ENCODE peak calls at places on chromosomes 13 and 19, in eight cellular contexts. S is mucosa of descending colon, P is omental fat pad, C is cardiac fibroblast, F is BJ, J is AG04450, X is AG04449, R is brain microvascular endothelial cell. G is an unnamed sample.
A peak's percentile ranks its signal among the peaks of the same experiment; 100 is the strongest.

GRCh38 chr13:33383724-33384577 is 98.4 kb upstream of the STARD13 start:
- DNase-seq in S (no peak), P (no peak), C (no peak), F (no peak), J (no peak), X (no peak), R (no peak), G (no peak)

GRCh38 chr19:54141356-54141755 is 3.8 kb downstream of the CNOT3 start:
- DNase-seq in S (no peak), P (no peak), C (no peak), F (peak; percentile 67), J (no peak), X (no peak), R (no peak), G (no peak)

GRCh38 chr13:49683489-49683888 is 7.8 kb downstream of the EBPL start:
- DNase-seq in S (no peak), P (no peak), C (no peak), F (no peak), J (no peak), X (no peak), R (no peak), G (no peak)

GRCh38 chr19:54102421-54103169 is at the start of gene NDUFA3:
- DNase-seq in S (peak; percentile 97), P (peak; percentile 82), C (peak; percentile 99), F (peak; percentile 86), J (peak; percentile 97), X (peak; percentile 80), R (peak; percentile 97), G (peak; percentile 98)

GRCh38 chr19:49847731-49848696 is 2.9 kb upstream of the PTOV1 start:
- DNase-seq in S (no peak), P (no peak), C (peak; percentile 93), F (peak; percentile 56), J (peak; percentile 49), X (peak; percentile 57), R (peak; percentile 81), G (no peak)

GRCh38 chr13:20882206-20882605 is 20.3 kb downstream of the XPO4 start:
- DNase-seq in S (no peak), P (no peak), C (no peak), F (no peak), J (no peak), X (no peak), R (peak; percentile 10), G (no peak)

GRCh38 chr19:17090501-17091074 is 15.0 kb downstream of the MYO9B start:
- DNase-seq in S (no peak), P (no peak), C (peak; percentile 83), F (no peak), J (no peak), X (no peak), R (peak; percentile 66), G (no peak)

GRCh38 chr13:27036236-27036981 is 135.2 kb downstream of the USP12 start:
- DNase-seq in S (no peak), P (no peak), C (peak; percentile 39), F (no peak), J (no peak), X (no peak), R (no peak), G (no peak)

GRCh38 chr13:109154146-109154545 is 524.7 kb downstream of the MYO16 start:
- DNase-seq in S (no peak), P (no peak), C (peak; percentile 38), F (no peak), J (no peak), X (no peak), R (no peak), G (no peak)

GRCh38 chr13:95745752-95746151 is 68.8 kb downstream of the DNAJC3 start:
- DNase-seq in S (no peak), P (no peak), C (no peak), F (no peak), J (no peak), X (no peak), R (no peak), G (no peak)

GRCh38 chr19:37466277-37466797 is 907 bp downstream of the ZNF569 start:
- DNase-seq in S (peak; percentile 6), P (no peak), C (peak; percentile 57), F (no peak), J (no peak), X (no peak), R (no peak), G (no peak)

GRCh38 chr19:4816388-4817165 is 14.9 kb downstream of the TICAM1 start:
- DNase-seq in S (no peak), P (no peak), C (no peak), F (no peak), J (no peak), X (no peak), R (no peak), G (no peak)

GRCh38 chr13:113862191-113862765 is 1.6 kb downstream of the GAS6 start:
- DNase-seq in S (peak; percentile 44), P (peak; percentile 21), C (no peak), F (no peak), J (no peak), X (no peak), R (no peak), G (peak; percentile 62)

GRCh38 chr13:70098669-70099068 is 9.0 kb upstream of the ATXN8OS start:
- DNase-seq in S (no peak), P (no peak), C (peak; percentile 3), F (no peak), J (no peak), X (no peak), R (no peak), G (no peak)

DNA sequence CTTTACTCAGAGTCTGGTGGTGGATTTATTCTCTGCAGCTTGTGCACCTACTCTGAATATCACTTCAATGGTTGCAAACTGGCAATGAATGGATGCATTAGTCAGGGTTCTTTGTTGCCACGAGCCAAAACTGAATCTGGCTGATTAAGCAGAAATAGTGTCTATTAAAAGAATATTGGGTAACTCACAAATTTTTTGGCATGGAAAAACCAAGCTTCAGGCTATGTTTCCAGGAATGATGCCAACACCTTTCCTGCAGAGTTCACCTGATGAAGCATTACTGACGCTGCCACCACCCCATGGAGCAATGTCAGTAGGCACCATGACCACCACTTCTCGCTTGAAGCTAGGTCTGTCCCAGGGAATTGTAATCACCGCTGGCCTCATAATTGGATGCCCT is 597.8 kb upstream of the SLC10A2 start:
- DNase-seq in S (no peak), P (no peak), C (no peak), F (no peak), J (no peak), X (no peak), R (no peak), G (no peak)
- TF ChIP-seq CTCF in S (no peak), P (no peak), C (no peak), F (no peak), J (no peak), X (no peak), R (no peak), G (no peak)

DNA sequence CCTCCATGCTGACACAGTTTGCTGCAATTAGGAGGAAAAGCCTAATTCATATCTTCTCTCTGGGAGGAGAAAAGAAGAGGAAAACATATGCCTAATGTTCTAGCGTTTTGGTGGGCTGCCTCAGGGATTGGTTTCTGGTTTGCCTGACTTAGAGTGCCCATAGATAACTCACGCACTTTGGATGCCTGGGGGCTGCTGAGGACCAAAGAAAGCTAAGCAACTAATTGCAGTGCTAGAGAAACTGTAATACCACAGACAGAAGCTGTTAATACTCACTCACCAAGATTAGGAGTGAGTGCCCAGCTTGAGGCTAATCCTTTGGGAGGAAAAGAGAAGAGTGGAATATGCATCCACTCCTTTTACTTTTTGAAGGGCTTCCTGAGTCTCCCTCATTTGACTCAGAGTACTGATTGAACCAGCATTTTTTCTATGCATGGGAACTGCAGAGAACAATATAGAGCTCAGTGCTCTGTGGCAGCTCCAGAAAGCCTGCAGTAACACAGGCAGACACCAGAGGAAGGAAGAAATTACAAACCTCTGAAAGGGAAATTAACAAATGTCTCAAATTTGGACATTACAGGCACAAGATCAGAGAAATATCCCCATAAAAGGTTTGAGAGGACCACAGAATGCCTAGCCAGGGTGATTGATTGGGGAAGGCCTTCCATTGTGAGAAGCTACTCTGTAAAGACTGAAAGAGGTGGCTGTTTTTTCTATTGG is 666.4 kb downstream of the OLFM4 start:
- DNase-seq in S (no peak), P (no peak), C (no peak), F (no peak), J (no peak), X (no peak), R (no peak), G (no peak)
- TF ChIP-seq CTCF in S (no peak), P (no peak), C (no peak), F (no peak), J (no peak), X (no peak), R (no peak), G (peak; percentile 59)

DNA sequence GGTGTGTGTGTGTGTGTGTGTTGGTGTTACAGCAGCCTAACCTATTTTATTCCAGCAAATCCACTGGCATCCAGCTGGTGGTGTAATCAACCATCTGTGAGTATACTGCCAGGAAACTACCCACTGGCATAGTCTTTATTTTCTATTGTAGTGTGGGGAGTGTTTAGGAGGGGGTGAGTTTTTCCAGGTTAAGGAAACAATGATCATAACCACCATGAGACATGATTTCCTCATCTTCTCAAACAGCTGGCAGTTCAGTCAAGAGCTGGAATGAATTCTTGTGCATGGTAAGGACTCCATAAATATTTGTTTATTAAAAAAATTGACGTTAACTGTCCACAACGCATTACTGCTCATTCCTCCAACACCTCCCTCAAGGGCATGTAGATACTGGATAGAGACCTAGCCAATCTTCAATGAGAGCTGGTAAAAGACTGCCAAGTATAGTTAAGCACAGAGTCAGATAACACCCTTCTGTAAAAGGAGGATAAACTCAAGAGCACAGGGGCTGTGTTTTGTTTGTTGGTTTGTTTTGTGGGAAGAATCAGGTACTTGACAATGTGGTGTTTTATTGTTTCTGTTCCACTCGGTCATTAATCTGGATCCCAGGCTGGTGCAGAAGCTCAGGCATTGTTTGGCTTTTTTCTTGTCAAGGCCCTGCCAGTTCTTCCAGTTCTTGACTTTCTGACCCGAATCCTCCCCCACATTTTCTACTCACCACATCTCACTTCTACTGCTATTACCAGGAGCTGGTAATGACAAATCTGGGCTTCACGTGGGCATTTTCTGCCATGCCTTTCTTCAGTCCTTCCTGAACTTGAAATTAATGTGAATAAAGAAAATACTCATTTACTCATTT is 31.6 kb upstream of the SLC46A3 start:
- DNase-seq in S (no peak), P (no peak), C (peak; percentile 71), F (no peak), J (no peak), X (no peak), R (no peak), G (no peak)
- TF ChIP-seq CTCF in S (no peak), P (no peak), C (no peak), F (no peak), J (no peak), X (no peak), R (no peak), G (no peak)

DNA sequence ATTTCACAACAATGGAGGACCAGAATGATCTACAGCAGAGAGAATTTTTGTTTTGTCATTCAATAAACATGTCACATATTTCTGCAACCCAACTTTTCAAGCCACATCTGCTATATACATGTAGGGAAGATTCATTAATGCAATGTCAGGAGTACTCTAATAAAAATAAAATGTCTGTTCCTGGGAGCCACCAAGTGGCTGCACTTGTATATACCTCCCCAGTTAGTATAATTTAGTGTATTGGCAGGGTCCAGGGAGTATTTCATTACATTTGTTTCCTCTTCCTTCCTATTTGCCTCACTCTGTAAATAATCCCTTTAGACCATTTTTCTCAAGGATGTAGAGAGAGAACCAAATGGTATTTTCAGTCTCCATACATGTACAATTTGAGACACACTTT is 1169.0 kb downstream of the DIAPH3 start:
- DNase-seq in S (no peak), P (no peak), C (peak; percentile 9), F (no peak), J (no peak), X (no peak), R (no peak), G (no peak)
- TF ChIP-seq CTCF in S (no peak), P (no peak), C (peak; percentile 21), F (no peak), J (no peak), X (no peak), R (peak; percentile 31), G (peak; percentile 57)

G was measured in type B pancreatic cell.